ENCODE peak calls at places on chromosomes 16 and 17, in five cellular contexts. R, Z, O, D and Y are unnamed samples.

GRCh38 chr17:28810437-28810836 is 32.2 kb downstream of the FAM222B start:
- DNase-seq in R (no peak), Z (no peak), O (no peak), D (no peak), Y (no peak)

GRCh38 chr17:82003411-82004381 is 19.0 kb downstream of the CENPX start:
- DNase-seq in R (no peak), Z (peak; percentile 91), O (peak; percentile 48), D (peak; percentile 78), Y (no peak)

GRCh38 chr17:76623271-76624146 is 20.0 kb downstream of the ST6GALNAC1 start:
- DNase-seq in R (no peak), Z (no peak), O (peak; percentile 81), D (peak; percentile 82), Y (peak; percentile 68)

GRCh38 chr17:1730345-1731193 is 6.1 kb downstream of the WDR81 start:
- DNase-seq in R (no peak), Z (no peak), O (peak; percentile 88), D (peak; percentile 95), Y (no peak)

GRCh38 chr16:2437032-2437790 is 8.0 kb downstream of the CCNF start:
- DNase-seq in R (no peak), Z (no peak), O (no peak), D (no peak), Y (no peak)

GRCh38 chr17:83174859-83175550 is 95.6 kb downstream of the METRNL start:
- DNase-seq in R (no peak), Z (peak; percentile 54), O (no peak), D (peak; percentile 36), Y (no peak)

GRCh38 chr17:77331161-77331864 is 190.5 kb downstream of the SEC14L1 start:
- DNase-seq in R (peak; percentile 64), Z (peak; percentile 91), O (peak; percentile 95), D (peak; percentile 95), Y (peak; percentile 89)

GRCh38 chr16:29663020-29663828 is at the start of gene SPN:
- DNase-seq in R (no peak), Z (no peak), O (no peak), D (no peak), Y (no peak)

GRCh38 chr16:56923481-56923880 is 8.5 kb upstream of the HERPUD1 start:
- DNase-seq in R (no peak), Z (no peak), O (no peak), D (no peak), Y (no peak)

GRCh38 chr17:8728251-8728925 is 16.2 kb downstream of the CCDC42 start:
- DNase-seq in R (no peak), Z (peak; percentile 62), O (no peak), D (no peak), Y (no peak)

GRCh38 chr16:17423195-17423594 is 47.6 kb downstream of the XYLT1 start:
- DNase-seq in R (no peak), Z (no peak), O (no peak), D (no peak), Y (no peak)

GRCh38 chr16:56932588-56933265 is 785 bp downstream of the HERPUD1 start:
- DNase-seq in R (no peak), Z (peak; percentile 92), O (peak; percentile 80), D (peak; percentile 92), Y (peak; percentile 84)

GRCh38 chr16:23557779-23558330 is 328 bp downstream of the UBFD1 start:
- DNase-seq in R (no peak), Z (peak; percentile 75), O (no peak), D (peak; percentile 63), Y (no peak)

GRCh38 chr16:7597677-7598076 is 265.0 kb downstream of the RBFOX1 start:
- DNase-seq in R (no peak), Z (no peak), O (no peak), D (no peak), Y (no peak)

GRCh38 chr16:52114414-52114813 is 432.5 kb downstream of the TOX3 start:
- DNase-seq in R (no peak), Z (no peak), O (no peak), D (no peak), Y (no peak)

GRCh38 chr17:79476074-79476473 is 134.8 kb downstream of the RBFOX3 start:
- DNase-seq in R (no peak), Z (no peak), O (no peak), D (no peak), Y (no peak)

GRCh38 chr17:83046759-83047478 is 32.5 kb upstream of the METRNL start:
- DNase-seq in R (no peak), Z (peak; percentile 21), O (no peak), D (no peak), Y (no peak)

GRCh38 chr16:72198641-72199250 is 26.8 kb upstream of the PMFBP1 start:
- DNase-seq in R (no peak), Z (no peak), O (no peak), D (no peak), Y (no peak)

GRCh38 chr16:72197556-72197955 is 25.6 kb upstream of the PMFBP1 start:
- DNase-seq in R (no peak), Z (no peak), O (no peak), D (no peak), Y (no peak)

GRCh38 chr16:72198021-72198420 is 26.1 kb upstream of the PMFBP1 start:
- DNase-seq in R (no peak), Z (no peak), O (no peak), D (peak; percentile 65), Y (peak; percentile 83)

GRCh38 chr16:72191551-72191950 is 19.6 kb upstream of the PMFBP1 start:
- DNase-seq in R (no peak), Z (no peak), O (no peak), D (no peak), Y (no peak)

GRCh38 chr16:72195609-72196008 is 23.7 kb upstream of the PMFBP1 start:
- DNase-seq in R (no peak), Z (no peak), O (no peak), D (no peak), Y (no peak)
- TF ChIP-seq CTCF in R (no peak), Z (no peak), O (no peak), D (no peak), Y (peak; percentile 28)

DNA sequence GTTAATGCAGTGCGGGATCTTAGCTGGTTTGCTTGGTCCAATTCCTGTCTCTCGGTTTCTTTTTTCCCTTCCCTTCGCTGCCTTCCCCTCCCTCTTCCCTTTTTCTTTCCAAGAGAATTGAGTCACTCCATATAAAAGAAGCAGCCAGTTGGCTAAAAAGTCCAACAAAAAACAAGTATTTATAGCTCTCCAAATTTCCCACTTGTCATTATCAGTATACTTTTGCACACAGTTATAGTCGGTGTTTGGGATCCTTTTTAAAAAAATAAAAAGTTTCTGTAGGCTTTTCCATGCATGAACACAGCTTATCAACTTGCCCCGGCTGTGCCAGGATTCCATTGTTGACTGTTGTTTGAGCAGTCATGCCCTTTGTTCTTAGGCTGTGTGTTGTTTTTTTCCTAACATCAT is 24.9 kb downstream of the HMOX2 start:
- DNase-seq in R (no peak), Z (no peak), O (no peak), D (no peak), Y (no peak)
- H3K27ac ChIP-seq in R (peak overlapping the region; percentile 74), Z (peak overlapping the region; percentile 81), O (peak overlapping the region; percentile 75), D (peak overlapping the region; percentile 61), Y (peak overlapping the region; percentile 93)

GRCh38 chr16:1332618-1333148 is 762 bp upstream of the BAIAP3 start:
- DNase-seq in R (no peak), Z (no peak), O (no peak), D (no peak), Y (no peak)

GRCh38 chr16:1330260-1330914 is 3.1 kb upstream of the BAIAP3 start:
- DNase-seq in R (no peak), Z (no peak), O (no peak), D (no peak), Y (no peak)

GRCh38 chr16:1333149-1333812 is at the start of gene BAIAP3:
- DNase-seq in R (no peak), Z (no peak), O (peak; percentile 66), D (no peak), Y (no peak)

GRCh38 chr16:1331712-1332617 is 1.5 kb upstream of the BAIAP3 start:
- DNase-seq in R (no peak), Z (no peak), O (peak; percentile 64), D (peak; percentile 71), Y (no peak)

DNA sequence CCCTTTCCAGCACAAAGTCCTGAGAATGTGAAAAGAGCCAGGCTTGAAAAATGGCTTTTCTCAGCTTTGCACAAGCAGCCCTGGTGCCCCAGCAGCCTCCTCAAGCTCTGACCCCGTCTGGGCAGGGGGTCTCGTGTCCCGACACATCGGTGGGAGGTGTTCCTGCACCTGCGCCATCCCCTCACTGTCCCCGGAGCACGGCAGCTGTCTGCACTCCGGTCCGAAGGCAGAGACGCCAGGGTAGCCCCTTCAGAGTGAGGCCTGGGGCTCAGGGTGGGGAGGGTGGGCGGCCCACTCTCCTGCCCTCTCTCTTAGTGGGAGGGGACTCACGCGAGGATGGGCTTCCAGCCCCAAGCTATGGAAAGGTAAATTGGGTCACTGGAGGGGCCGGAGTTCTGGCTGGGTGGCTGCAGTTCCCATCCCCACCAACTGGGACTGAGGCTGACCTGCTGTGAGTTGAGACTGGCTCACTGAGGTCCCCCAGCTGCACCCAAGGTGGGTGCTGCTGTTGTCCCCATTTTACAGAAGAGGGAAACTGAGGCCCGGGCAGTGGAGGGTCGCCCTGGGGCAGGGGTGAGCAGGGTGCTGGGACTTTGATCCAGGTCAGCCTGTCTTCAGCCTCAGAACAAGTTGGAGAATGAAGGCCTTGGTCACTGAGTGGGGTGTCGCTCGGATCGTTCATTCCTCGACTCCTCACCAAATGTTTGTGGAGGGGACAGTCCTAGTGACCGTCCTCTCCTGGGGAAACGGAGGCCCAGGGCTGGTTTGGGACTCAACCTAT is 2.3 kb upstream of the BAIAP3 start:
- DNase-seq in R (no peak), Z (no peak), O (no peak), D (no peak), Y (no peak)
- H3K4me3 ChIP-seq in R (peak overlapping the region; percentile 63), Z (peak overlapping the region; percentile 70), O (no peak overlapping the region), D (no peak overlapping the region), Y (no peak overlapping the region)

GRCh38 chr16:74304164-74304834 is 7.7 kb downstream of the PSMD7 start:
- DNase-seq in R (no peak), Z (no peak), O (no peak), D (no peak), Y (no peak)
- TF ChIP-seq CTCF in R (no peak), Z (no peak), O (peak; percentile 40), D (peak; percentile 26), Y (peak; percentile 46)

DNA sequence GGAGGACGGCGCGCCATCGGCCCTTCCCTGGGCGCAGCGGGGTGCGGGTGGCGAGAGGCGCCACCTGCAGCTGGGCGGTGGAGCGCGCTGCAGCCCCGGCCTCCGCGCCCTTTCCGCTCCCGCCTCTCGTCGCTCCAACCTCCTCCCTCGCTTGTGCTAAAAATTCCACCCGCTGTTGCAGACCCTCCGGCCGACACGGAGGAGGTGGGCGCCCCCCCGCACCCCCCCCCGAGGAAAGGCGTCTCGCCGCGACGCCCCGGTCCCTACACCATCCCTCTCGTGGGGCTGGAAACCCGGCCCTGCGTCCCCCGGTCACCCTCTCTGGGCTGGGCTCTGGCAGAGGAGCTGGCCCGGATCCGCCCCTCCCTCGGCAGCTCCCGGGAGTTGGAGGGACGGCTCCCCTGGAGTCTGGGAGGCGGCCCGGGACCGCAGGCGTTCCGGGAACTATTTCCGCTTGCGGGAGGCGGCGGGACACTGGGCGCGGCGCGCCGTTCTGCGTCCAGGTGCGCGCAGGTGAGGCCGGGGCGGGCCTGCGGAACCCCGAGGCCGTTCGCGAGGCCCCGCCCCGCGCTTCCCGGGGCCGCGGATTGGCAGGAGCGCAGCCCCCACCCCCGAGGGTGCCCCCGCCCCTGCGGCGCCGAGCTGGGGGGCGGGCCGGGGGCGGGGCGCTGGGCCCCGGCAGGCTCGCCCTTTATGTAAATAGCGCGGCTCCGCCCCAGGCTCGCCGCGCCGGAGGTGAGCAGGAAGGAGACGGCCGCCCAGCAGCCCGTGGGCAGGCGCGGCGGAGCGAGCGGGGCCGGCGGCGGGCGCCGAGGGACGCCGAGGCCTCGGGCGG is at the start of gene LLGL2:
- DNase-seq in R (peak; percentile 37), Z (no peak), O (peak; percentile 75), D (no peak), Y (peak; percentile 70)
- H3K27ac ChIP-seq in R (peak within 1 kb of the TSS; percentile 91), Z (peak within 1 kb of the TSS; percentile 85), O (peak within 1 kb of the TSS; percentile 26), D (peak within 1 kb of the TSS; percentile 70), Y (peak within 1 kb of the TSS; percentile 72)